ENCODE peak calls at places on chromosomes 4 and X, in nine cellular contexts. X is NCI-H510A; A is spleen; J is Calu3; I is activated effector memory CD4-positive, alpha-beta T cell treated with Interleukin-2 at 50 U/mL for 16 hours; F is activated T-helper 1 cell treated with Interleukin-2 at 50 U/mL for 16 hours; W is H9; H is RPMI8226; Y is T-helper 22 cell. C is an unnamed sample.

GRCh38 chrX:67104982-67105757 is 438.7 kb upstream of the AR start:
- DNase-seq in X (no peak), A (no peak), J (no peak), I (no peak), F (no peak), W (no peak), H (no peak), Y (no peak), C (no peak)

GRCh38 chrX:42714981-42715688 is 62.8 kb downstream of the PPP1R2C start:
- DNase-seq in X (no peak), A (no peak), J (peak; percentile 36), I (peak; percentile 24), F (peak; percentile 11), W (peak; percentile 89), H (peak; percentile 57), Y (no peak), C (no peak)

GRCh38 chrX:120647127-120647526 is 17.3 kb upstream of the C1GALT1C1 start:
- DNase-seq in X (no peak), A (no peak), J (no peak), I (no peak), F (no peak), W (no peak), H (no peak), Y (no peak), C (no peak)

GRCh38 chr4:10457255-10457801 is at the start of gene ZNF518B:
- DNase-seq in X (peak; percentile 1), A (peak; percentile 95), J (no peak), I (peak; percentile 72), F (peak; percentile 68), W (peak; percentile 74), H (peak; percentile 73), Y (peak; percentile 65), C (no peak)

GRCh38 chrX:1336331-1337143 is at the start of gene IL3RA:
- DNase-seq in X (no peak), A (peak; percentile 84), J (no peak), I (no peak), F (no peak), W (no peak), H (peak; percentile 69), Y (no peak), C (peak; percentile 90)

GRCh38 chrX:71053217-71053621 is 14.9 kb downstream of the SNX12 start:
- DNase-seq in X (no peak), A (no peak), J (peak; percentile 61), I (no peak), F (no peak), W (peak; percentile 90), H (no peak), Y (no peak), C (no peak)

GRCh38 chr4:177356191-177356590 is 46.5 kb downstream of the NEIL3 start:
- DNase-seq in X (no peak), A (no peak), J (no peak), I (no peak), F (no peak), W (no peak), H (no peak), Y (no peak), C (no peak)

GRCh38 chrX:40058719-40059118 is 39.0 kb downstream of the BCOR start:
- DNase-seq in X (peak; percentile 93), A (no peak), J (no peak), I (no peak), F (no peak), W (no peak), H (no peak), Y (no peak), C (no peak)

GRCh38 chr4:41176357-41176756 is 38.0 kb downstream of the APBB2 start:
- DNase-seq in X (no peak), A (no peak), J (no peak), I (no peak), F (no peak), W (no peak), H (no peak), Y (no peak), C (no peak)

GRCh38 chrX:39815621-39816020 is 282.1 kb downstream of the BCOR start:
- DNase-seq in X (no peak), A (no peak), J (no peak), I (no peak), F (no peak), W (peak; percentile 56), H (peak; percentile 5), Y (no peak), C (no peak)

GRCh38 chr4:26758899-26759298 is 101.7 kb upstream of the STIM2 start:
- DNase-seq in X (no peak), A (no peak), J (no peak), I (no peak), F (no peak), W (no peak), H (no peak), Y (no peak), C (no peak)

GRCh38 chrX:9466115-9466495 is 1.2 kb downstream of the TBL1X start:
- DNase-seq in X (no peak), A (peak; percentile 89), J (peak; percentile 29), I (no peak), F (no peak), W (peak; percentile 41), H (peak; percentile 50), Y (no peak), C (no peak)

GRCh38 chrX:4830880-4831557 is 1117.6 kb upstream of the PRKX start:
- DNase-seq in X (no peak), A (no peak), J (peak; percentile 53), I (no peak), F (no peak), W (no peak), H (no peak), Y (no peak), C (no peak)

C was measured in GF-D8.